ENCODE peak calls at places on chromosomes 13 and 19, in five cellular contexts. One of them, this sample, is unnamed.

GRCh38 chr19:13417054-13417453 is 89.2 kb downstream of the CACNA1A start:
- DNase-seq in AG09309: no peak
- DNase-seq in pancreas: no peak
- DNase-seq in astrocyte of the spinal cord: no peak
- DNase-seq in stomach: no peak
- DNase-seq in this sample: peak

GRCh38 chr13:82713681-82714405 is 1168.4 kb downstream of the SLITRK1 start:
- DNase-seq in AG09309: peak
- DNase-seq in pancreas: no peak
- DNase-seq in astrocyte of the spinal cord: peak
- DNase-seq in stomach: no peak
- DNase-seq in this sample: no peak

GRCh38 chr19:4284176-4284958 is 5.3 kb downstream of the SHD start:
- DNase-seq in AG09309: no peak
- DNase-seq in pancreas: no peak
- DNase-seq in astrocyte of the spinal cord: no peak
- DNase-seq in stomach: no peak
- DNase-seq in this sample: no peak

GRCh38 chr19:13579388-13580060 is 73.2 kb upstream of the CACNA1A start:
- DNase-seq in AG09309: peak
- DNase-seq in pancreas: no peak
- DNase-seq in astrocyte of the spinal cord: peak
- DNase-seq in stomach: no peak
- DNase-seq in this sample: no peak

GRCh38 chr13:99743079-99743478 is 228.5 kb downstream of the ZIC5 start:
- DNase-seq in AG09309: no peak
- DNase-seq in pancreas: no peak
- DNase-seq in astrocyte of the spinal cord: no peak
- DNase-seq in stomach: no peak
- DNase-seq in this sample: no peak

GRCh38 chr19:2271516-2272103 is 10.4 kb downstream of the PEAK3 start:
- DNase-seq in AG09309: no peak
- DNase-seq in pancreas: no peak
- DNase-seq in astrocyte of the spinal cord: peak
- DNase-seq in stomach: no peak
- DNase-seq in this sample: no peak

GRCh38 chr19:3725640-3726310 is 17.6 kb downstream of the TJP3 start:
- DNase-seq in AG09309: no peak
- DNase-seq in pancreas: peak
- DNase-seq in astrocyte of the spinal cord: no peak
- DNase-seq in stomach: peak
- DNase-seq in this sample: no peak

GRCh38 chr19:36797786-36798108 is 25.1 kb upstream of the ZNF850 start:
- DNase-seq in AG09309: no peak
- DNase-seq in pancreas: no peak
- DNase-seq in astrocyte of the spinal cord: no peak
- DNase-seq in stomach: no peak
- DNase-seq in this sample: no peak

GRCh38 chr19:6378498-6378897 is 2.8 kb upstream of the PSPN start:
- DNase-seq in AG09309: no peak
- DNase-seq in pancreas: no peak
- DNase-seq in astrocyte of the spinal cord: no peak
- DNase-seq in stomach: no peak
- DNase-seq in this sample: no peak

GRCh38 chr13:111092685-111093084 is 22.4 kb upstream of the ARHGEF7 start:
- DNase-seq in AG09309: no peak
- DNase-seq in pancreas: no peak
- DNase-seq in astrocyte of the spinal cord: no peak
- DNase-seq in stomach: no peak
- DNase-seq in this sample: no peak

GRCh38 chr13:84400711-84401110 is 518.4 kb upstream of the SLITRK1 start:
- DNase-seq in AG09309: peak
- DNase-seq in pancreas: no peak
- DNase-seq in astrocyte of the spinal cord: peak
- DNase-seq in stomach: no peak
- DNase-seq in this sample: no peak

GRCh38 chr19:55099557-55100506 is 17.6 kb downstream of the PPP1R12C start:
- DNase-seq in AG09309: no peak
- DNase-seq in pancreas: no peak
- DNase-seq in astrocyte of the spinal cord: no peak
- DNase-seq in stomach: no peak
- DNase-seq in this sample: peak

GRCh38 chr13:28499579-28499978 is 4.7 kb upstream of the FLT1 start:
- DNase-seq in AG09309: no peak
- DNase-seq in pancreas: no peak
- DNase-seq in astrocyte of the spinal cord: no peak
- DNase-seq in stomach: no peak
- DNase-seq in this sample: no peak

GRCh38 chr13:31042084-31042483 is 109.6 kb downstream of the TEX26 start:
- DNase-seq in AG09309: no peak
- DNase-seq in pancreas: no peak
- DNase-seq in astrocyte of the spinal cord: no peak
- DNase-seq in stomach: no peak
- DNase-seq in this sample: no peak

GRCh38 chr19:1169921-1170885 is 3.9 kb downstream of the SBNO2 start:
- DNase-seq in AG09309: no peak
- DNase-seq in pancreas: no peak
- DNase-seq in astrocyte of the spinal cord: peak
- DNase-seq in stomach: peak
- DNase-seq in this sample: no peak

GRCh38 chr19:39177736-39178135 is 19.0 kb upstream of the NCCRP1 start:
- DNase-seq in AG09309: no peak
- DNase-seq in pancreas: no peak
- DNase-seq in astrocyte of the spinal cord: no peak
- DNase-seq in stomach: no peak
- DNase-seq in this sample: no peak

GRCh38 chr19:44800461-44800860 is 8.4 kb upstream of the BCAM start:
- DNase-seq in AG09309: peak
- DNase-seq in pancreas: peak
- DNase-seq in astrocyte of the spinal cord: peak
- DNase-seq in stomach: peak
- DNase-seq in this sample: peak

GRCh38 chr19:48506138-48506733 is 5.4 kb downstream of the LMTK3 start:
- DNase-seq in AG09309: peak
- DNase-seq in pancreas: no peak
- DNase-seq in astrocyte of the spinal cord: peak
- DNase-seq in stomach: no peak
- DNase-seq in this sample: no peak

GRCh38 chr13:107734891-107735620 is 480.3 kb downstream of the LIG4 start:
- DNase-seq in AG09309: no peak
- DNase-seq in pancreas: no peak
- DNase-seq in astrocyte of the spinal cord: peak
- DNase-seq in stomach: no peak
- DNase-seq in this sample: no peak

GRCh38 chr19:7912697-7913564 is 1.7 kb upstream of the TGFBR3L start:
- DNase-seq in AG09309: no peak
- DNase-seq in pancreas: no peak
- DNase-seq in astrocyte of the spinal cord: no peak
- DNase-seq in stomach: no peak
- DNase-seq in this sample: no peak

GRCh38 chr13:38180100-38180499 is 169.6 kb upstream of the UFM1 start:
- DNase-seq in AG09309: peak
- DNase-seq in pancreas: no peak
- DNase-seq in astrocyte of the spinal cord: peak
- DNase-seq in stomach: no peak
- DNase-seq in this sample: no peak

GRCh38 chr13:60329221-60329983 is 67.6 kb upstream of the TDRD3 start:
- DNase-seq in AG09309: no peak
- DNase-seq in pancreas: peak
- DNase-seq in astrocyte of the spinal cord: peak
- DNase-seq in stomach: peak
- DNase-seq in this sample: no peak

GRCh38 chr19:13156968-13157882 is 7.0 kb downstream of the IER2 start:
- DNase-seq in AG09309: no peak
- DNase-seq in pancreas: no peak
- DNase-seq in astrocyte of the spinal cord: peak
- DNase-seq in stomach: no peak
- DNase-seq in this sample: no peak

GRCh38 chr19:6223461-6224307 is 56.1 kb downstream of the MLLT1 start:
- DNase-seq in AG09309: no peak
- DNase-seq in pancreas: peak
- DNase-seq in astrocyte of the spinal cord: no peak
- DNase-seq in stomach: peak
- DNase-seq in this sample: peak

GRCh38 chr19:47123406-47123805 is 7.2 kb upstream of the SAE1 start:
- DNase-seq in AG09309: no peak
- DNase-seq in pancreas: no peak
- DNase-seq in astrocyte of the spinal cord: no peak
- DNase-seq in stomach: no peak
- DNase-seq in this sample: no peak

GRCh38 chr19:39430675-39431593 is 4.8 kb downstream of the RPS16 start:
- DNase-seq in AG09309: no peak
- DNase-seq in pancreas: no peak
- DNase-seq in astrocyte of the spinal cord: peak
- DNase-seq in stomach: no peak
- DNase-seq in this sample: no peak

GRCh38 chr13:64154514-64154913 is 2738.9 kb upstream of the PCDH20 start:
- DNase-seq in AG09309: peak
- DNase-seq in pancreas: no peak
- DNase-seq in astrocyte of the spinal cord: peak
- DNase-seq in stomach: no peak
- DNase-seq in this sample: no peak

GRCh38 chr13:113982296-113982661 is 8.4 kb upstream of the C13orf46 start:
- DNase-seq in AG09309: no peak
- DNase-seq in pancreas: no peak
- DNase-seq in astrocyte of the spinal cord: no peak
- DNase-seq in stomach: no peak
- DNase-seq in this sample: no peak

GRCh38 chr13:95608640-95609280 is 35.7 kb downstream of the DZIP1 start:
- DNase-seq in AG09309: no peak
- DNase-seq in pancreas: no peak
- DNase-seq in astrocyte of the spinal cord: no peak
- DNase-seq in stomach: no peak
- DNase-seq in this sample: no peak

DNA sequence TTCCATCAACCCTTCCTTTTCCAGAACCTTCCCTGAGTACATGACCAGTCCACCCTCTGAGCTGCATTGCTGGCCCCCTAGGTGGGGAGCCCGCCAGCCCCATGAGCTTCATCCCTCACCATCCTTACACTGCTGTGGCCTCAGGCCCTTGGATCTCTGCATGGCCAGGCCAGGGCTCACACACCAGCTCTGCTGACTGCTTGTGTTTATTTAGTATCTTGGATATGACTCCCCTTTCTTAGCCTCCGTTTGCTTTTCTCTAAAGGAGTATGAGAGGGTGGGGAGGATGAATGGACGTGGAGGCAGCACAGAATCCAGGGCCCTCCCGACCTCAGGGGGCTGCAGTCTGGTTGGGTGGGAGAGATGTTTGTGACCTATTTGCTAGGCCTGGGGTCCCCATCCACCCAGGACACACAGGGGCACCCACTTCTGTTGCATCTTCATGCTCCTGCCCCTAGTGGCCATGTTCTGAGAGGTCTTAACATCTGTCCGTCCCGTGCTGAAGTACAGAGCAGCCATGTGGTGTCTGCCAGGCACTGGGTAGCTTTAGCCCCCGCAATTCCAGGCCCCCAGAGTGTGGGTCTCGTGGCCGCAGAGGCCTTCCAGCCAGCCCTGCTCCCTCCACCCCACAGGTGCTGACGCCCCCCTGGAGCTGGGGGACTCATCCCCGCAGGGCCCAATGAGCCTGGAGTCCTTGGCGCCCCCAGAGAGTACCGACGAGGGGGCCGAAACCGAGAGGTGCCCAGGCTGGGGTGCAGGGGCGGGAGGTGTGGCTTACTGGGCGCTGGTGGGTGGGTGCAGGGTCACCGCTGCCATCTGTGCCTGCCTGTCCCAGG is 13.0 kb downstream of the ARHGEF1 start:
- DNase-seq in AG09309: no peak
- DNase-seq in pancreas: no peak
- DNase-seq in astrocyte of the spinal cord: no peak
- DNase-seq in stomach: no peak
- DNase-seq in this sample: no peak
- TF ChIP-seq CTCF in AG09309: peak
- TF ChIP-seq CTCF in pancreas: no peak
- TF ChIP-seq CTCF in astrocyte of the spinal cord: peak
- TF ChIP-seq CTCF in stomach: no peak
- TF ChIP-seq CTCF in this sample: no peak

DNA sequence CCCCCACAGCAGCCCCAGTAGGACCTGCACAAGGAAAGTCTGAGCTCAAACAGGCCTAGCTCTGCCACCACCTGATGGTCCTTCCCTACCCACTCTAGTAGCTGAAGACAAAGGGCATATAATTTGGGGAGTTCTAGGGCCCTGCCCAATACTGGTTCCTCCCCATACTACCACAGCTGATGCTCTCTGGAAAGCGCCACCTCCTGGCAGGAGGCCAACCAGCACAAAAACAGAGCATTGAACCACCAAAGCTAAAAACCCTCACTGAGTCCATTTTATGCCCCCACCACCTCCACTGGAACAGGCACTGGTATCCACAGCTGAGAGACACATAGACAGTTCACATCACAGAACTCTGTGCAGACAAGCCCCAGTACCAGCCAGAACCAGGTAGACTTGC is 1276.8 kb downstream of the OLFM4 start:
- DNase-seq in AG09309: no peak
- DNase-seq in pancreas: no peak
- DNase-seq in astrocyte of the spinal cord: no peak
- DNase-seq in stomach: no peak
- DNase-seq in this sample: no peak
- TF ChIP-seq CTCF in AG09309: no peak
- TF ChIP-seq CTCF in pancreas: no peak
- TF ChIP-seq CTCF in astrocyte of the spinal cord: no peak
- TF ChIP-seq CTCF in stomach: no peak
- TF ChIP-seq CTCF in this sample: no peak

GRCh38 chr13:106233336-106233735 is 302.1 kb downstream of the EFNB2 start:
- DNase-seq in AG09309: no peak
- DNase-seq in pancreas: no peak
- DNase-seq in astrocyte of the spinal cord: no peak
- DNase-seq in stomach: no peak
- DNase-seq in this sample: no peak

GRCh38 chr13:106230450-106230849 is 305.0 kb downstream of the EFNB2 start:
- DNase-seq in AG09309: no peak
- DNase-seq in pancreas: no peak
- DNase-seq in astrocyte of the spinal cord: peak
- DNase-seq in stomach: no peak
- DNase-seq in this sample: no peak

GRCh38 chr13:106234656-106235055 is 300.8 kb downstream of the EFNB2 start:
- DNase-seq in AG09309: no peak
- DNase-seq in pancreas: no peak
- DNase-seq in astrocyte of the spinal cord: no peak
- DNase-seq in stomach: peak
- DNase-seq in this sample: no peak

DNA sequence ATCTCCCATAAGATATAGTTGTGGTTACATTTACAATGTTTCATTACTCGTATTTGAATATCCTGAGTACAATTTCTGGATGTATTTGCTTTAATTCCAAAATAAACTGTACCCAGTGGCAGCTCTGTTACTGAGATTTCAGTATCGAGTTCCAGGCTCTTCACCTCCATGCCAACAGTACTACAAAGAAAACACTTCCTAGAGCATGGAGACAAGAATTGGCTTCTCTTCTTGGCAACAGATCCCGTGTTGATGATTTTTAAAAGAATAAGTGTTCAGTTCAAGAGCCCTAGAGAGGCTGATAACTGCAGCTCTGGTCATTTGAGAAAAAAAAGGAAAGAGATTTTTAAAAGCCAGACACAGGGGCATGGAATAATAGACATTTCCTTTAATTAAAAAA is 302.8 kb downstream of the EFNB2 start:
- DNase-seq in AG09309: no peak
- DNase-seq in pancreas: no peak
- DNase-seq in astrocyte of the spinal cord: no peak
- DNase-seq in stomach: no peak
- DNase-seq in this sample: no peak
- TF ChIP-seq CTCF in AG09309: no peak
- TF ChIP-seq CTCF in pancreas: no peak
- TF ChIP-seq CTCF in astrocyte of the spinal cord: no peak
- TF ChIP-seq CTCF in stomach: no peak
- TF ChIP-seq CTCF in this sample: no peak

GRCh38 chr13:98083507-98083906 is 59.4 kb upstream of the FARP1 start:
- DNase-seq in AG09309: peak
- DNase-seq in pancreas: no peak
- DNase-seq in astrocyte of the spinal cord: peak
- DNase-seq in stomach: no peak
- DNase-seq in this sample: no peak
- TF ChIP-seq CTCF in AG09309: peak
- TF ChIP-seq CTCF in pancreas: no peak
- TF ChIP-seq CTCF in astrocyte of the spinal cord: no peak
- TF ChIP-seq CTCF in stomach: no peak
- TF ChIP-seq CTCF in this sample: peak